ENCODE peak calls at places on chromosomes 7 and 10, in seven cellular contexts. I is HCT116, Q is sigmoid colon, X is vagina, J is HL-60, C is stomach, P is GM23338. U is an unnamed sample.

GRCh38 chr10:122126763-122127659 is 138.0 kb downstream of the TACC2 start:
- DNase-seq in I (peak; percentile 58), Q (peak; percentile 83), X (no peak), J (no peak), C (no peak), P (peak; percentile 77), U (no peak)

GRCh38 chr7:50867048-50867383 is 84.3 kb upstream of the GRB10 start:
- DNase-seq in I (no peak), Q (no peak), X (no peak), J (no peak), C (no peak), P (no peak), U (no peak)

GRCh38 chr7:98211221-98211675 is at the start of gene BHLHA15:
- DNase-seq in I (no peak), Q (peak; percentile 56), X (no peak), J (no peak), C (peak; percentile 90), P (peak; percentile 68), U (peak; percentile 53)

GRCh38 chr7:14850039-14850438 is 52.5 kb downstream of the DGKB start:
- DNase-seq in I (no peak), Q (no peak), X (no peak), J (no peak), C (no peak), P (no peak), U (no peak)

GRCh38 chr7:111202321-111202720 is 111.4 kb downstream of the LRRN3 start:
- DNase-seq in I (no peak), Q (no peak), X (no peak), J (no peak), C (no peak), P (no peak), U (no peak)

GRCh38 chr7:133051066-133051465 is 30.8 kb downstream of the CHCHD3 start:
- DNase-seq in I (no peak), Q (no peak), X (no peak), J (no peak), C (no peak), P (peak; percentile 63), U (no peak)

GRCh38 chr7:120185940-120186682 is 86.9 kb upstream of the KCND2 start:
- DNase-seq in I (no peak), Q (no peak), X (no peak), J (no peak), C (no peak), P (no peak), U (no peak)

GRCh38 chr10:88115968-88116367 is 252.5 kb downstream of the PTEN start:
- DNase-seq in I (no peak), Q (no peak), X (no peak), J (no peak), C (no peak), P (no peak), U (no peak)

GRCh38 chr10:75432176-75432575 is 752 bp downstream of the LRMDA start:
- DNase-seq in I (no peak), Q (no peak), X (no peak), J (peak; percentile 24), C (peak; percentile 56), P (no peak), U (no peak)

GRCh38 chr7:85702348-85702747 is 515.5 kb upstream of the SEMA3D start:
- DNase-seq in I (no peak), Q (no peak), X (no peak), J (no peak), C (no peak), P (no peak), U (no peak)

GRCh38 chr7:82534687-82535086 is 91.1 kb upstream of the CACNA2D1 start:
- DNase-seq in I (peak; percentile 10), Q (no peak), X (no peak), J (no peak), C (no peak), P (no peak), U (no peak)

GRCh38 chr7:90788057-90788456 is 191.9 kb downstream of the CDK14 start:
- DNase-seq in I (no peak), Q (no peak), X (no peak), J (no peak), C (no peak), P (no peak), U (no peak)

GRCh38 chr10:53601260-53601875 is 828.8 kb upstream of the MBL2 start:
- DNase-seq in I (peak; percentile 4), Q (no peak), X (no peak), J (peak; percentile 6), C (no peak), P (peak; percentile 75), U (no peak)

DNA sequence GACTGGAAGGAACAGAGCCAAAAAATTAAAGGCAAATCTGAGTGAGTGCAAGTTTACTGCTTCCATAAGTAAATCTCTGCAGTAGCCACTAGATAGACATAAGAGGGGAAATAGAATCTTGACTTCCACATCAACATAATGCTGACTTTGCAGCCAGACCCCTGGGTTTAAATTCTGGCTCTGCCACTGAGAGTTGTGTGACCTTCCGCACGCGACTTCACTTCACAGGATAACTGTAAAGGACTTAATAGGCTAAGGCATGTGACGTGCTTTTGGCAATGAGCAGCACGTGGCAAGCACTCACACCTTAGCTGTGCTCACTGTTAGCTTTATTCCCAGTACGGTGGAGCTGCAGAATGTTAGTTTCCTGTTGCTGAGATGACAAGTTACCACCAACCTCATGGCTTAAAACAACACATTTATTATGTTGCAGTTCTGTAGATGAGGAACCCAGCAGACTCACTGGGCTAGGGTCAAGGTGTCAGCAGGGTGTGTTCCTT is 286.0 kb downstream of the CELF2 start:
- DNase-seq in I (no peak), Q (no peak), X (no peak), J (no peak), C (no peak), P (no peak), U (no peak)
- TF ChIP-seq POLR2AphosphoS5 in I (no peak), Q (no peak), X (no peak), J (no peak), C (no peak), P (no peak), U (no peak)

GRCh38 chr7:128437426-128438332 is 18.0 kb upstream of the HILPDA start:
- DNase-seq in I (no peak), Q (no peak), X (no peak), J (peak; percentile 67), C (no peak), P (no peak), U (no peak)

GRCh38 chr7:128446306-128446705 is 9.4 kb upstream of the HILPDA start:
- DNase-seq in I (no peak), Q (no peak), X (no peak), J (no peak), C (no peak), P (no peak), U (no peak)

GRCh38 chr7:128443817-128444216 is 11.9 kb upstream of the HILPDA start:
- DNase-seq in I (no peak), Q (no peak), X (no peak), J (no peak), C (peak; percentile 38), P (no peak), U (no peak)

GRCh38 chr7:128444242-128444641 is 11.4 kb upstream of the HILPDA start:
- DNase-seq in I (no peak), Q (no peak), X (no peak), J (no peak), C (peak; percentile 53), P (no peak), U (no peak)

DNA sequence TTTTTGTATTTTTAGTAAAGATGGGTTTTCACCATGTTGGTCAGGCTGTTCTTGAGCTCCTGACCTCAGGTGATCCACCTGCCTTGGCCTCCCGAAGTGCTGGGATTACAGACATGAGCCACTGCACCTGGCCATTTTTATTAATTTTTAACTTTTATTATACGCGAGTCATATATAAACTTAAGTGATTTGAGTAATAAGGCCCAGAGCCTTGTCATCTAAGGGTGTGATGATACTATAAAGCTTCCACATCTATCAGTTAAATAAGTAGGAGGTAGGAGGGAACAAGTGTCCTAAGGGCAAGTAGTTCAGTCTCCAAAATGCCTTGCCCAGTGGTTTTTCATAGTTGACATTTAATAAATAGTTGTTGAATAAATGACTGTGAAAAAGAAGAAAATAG is 13.3 kb upstream of the HILPDA start:
- DNase-seq in I (no peak), Q (no peak), X (no peak), J (no peak), C (no peak), P (no peak), U (no peak)
- H3K4me3 ChIP-seq in I (no peak overlapping the region), Q (no peak overlapping the region), X (no peak overlapping the region), J (no peak overlapping the region), C (no peak overlapping the region), P (no peak overlapping the region), U (no peak overlapping the region)

DNA sequence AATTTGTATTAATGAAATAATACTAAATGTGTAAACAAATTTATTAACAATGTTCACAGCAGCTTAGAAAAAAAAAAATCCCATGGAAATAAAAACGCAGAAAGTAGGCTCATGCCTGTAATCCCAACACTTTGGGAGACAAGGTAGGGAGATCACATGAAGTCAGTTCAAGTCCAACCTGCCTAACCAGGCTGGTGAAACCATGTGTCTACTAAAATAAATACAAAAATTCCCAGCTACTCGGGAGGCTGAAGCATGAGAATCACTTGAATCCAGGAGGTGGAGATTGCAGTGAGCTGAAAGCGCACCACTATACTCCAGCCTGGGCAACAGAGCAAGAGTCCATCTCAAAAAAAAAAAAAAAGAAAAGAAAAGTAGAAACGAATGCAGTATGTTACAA is 36.2 kb downstream of the LARP4B start:
- DNase-seq in I (no peak), Q (no peak), X (no peak), J (no peak), C (no peak), P (no peak), U (no peak)
- TF ChIP-seq POLR2AphosphoS5 in I (no peak), Q (no peak), X (no peak), J (no peak), C (no peak), P (no peak), U (no peak)

GRCh38 chr7:47514818-47515217 is 67.1 kb downstream of the TNS3 start:
- DNase-seq in I (no peak), Q (no peak), X (no peak), J (no peak), C (no peak), P (no peak), U (no peak)
- H3K4me3 ChIP-seq in I (no peak overlapping the region), Q (no peak overlapping the region), X (no peak overlapping the region), J (no peak overlapping the region), C (no peak overlapping the region), P (no peak overlapping the region), U (no peak overlapping the region)

DNA sequence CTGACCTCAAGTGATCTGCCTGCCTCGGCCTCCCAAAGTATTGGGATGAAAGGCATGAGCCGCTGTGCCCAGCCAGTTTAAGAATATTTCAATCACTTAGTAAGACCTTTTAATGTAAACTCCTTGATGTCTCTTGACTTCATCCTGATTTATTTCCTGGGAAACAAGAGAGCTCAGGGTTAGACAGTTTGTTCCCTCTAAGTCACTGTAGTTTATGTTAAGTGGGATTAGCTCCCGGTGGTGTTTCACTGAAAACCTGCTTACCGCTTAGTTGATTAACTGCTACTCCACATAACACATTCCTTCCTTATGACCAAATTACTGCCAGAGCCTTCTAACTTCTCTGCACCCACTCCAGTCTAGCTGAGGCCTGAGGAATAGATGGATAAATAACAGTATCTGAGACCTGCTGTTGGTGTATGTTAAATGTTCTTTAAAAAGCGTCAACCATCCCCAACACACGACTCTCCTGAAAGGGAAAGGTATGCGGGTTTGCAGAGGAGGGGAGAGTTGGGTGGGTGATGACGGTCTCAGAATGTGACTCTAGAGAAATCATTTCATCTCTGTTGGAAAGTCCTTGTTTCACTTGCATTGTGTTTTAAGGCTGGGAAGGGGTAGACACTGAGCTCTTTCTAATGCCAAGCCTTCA is 48.7 kb downstream of the CREB3L2 start:
- DNase-seq in I (no peak), Q (no peak), X (no peak), J (no peak), C (no peak), P (peak; percentile 45), U (no peak)
- TF ChIP-seq POLR2AphosphoS5 in I (no peak), Q (peak; percentile 86), X (no peak), J (no peak), C (peak; percentile 74), P (no peak), U (no peak)

U was measured in suprapubic skin.